ENCODE peak calls at places on chromosomes 6 and 20, in six cellular contexts. One of them, this sample, is unnamed.

GRCh38 chr6:15608406-15608805 is 54.4 kb downstream of the DTNBP1 start:
- DNase-seq in fibroblast of villous mesenchyme: peak; percentile 79
- DNase-seq in uterus: peak; percentile 30
- DNase-seq in upper lobe of right lung: no peak
- DNase-seq in suprapubic skin: no peak
- DNase-seq in stomach: no peak
- DNase-seq in this sample: peak; percentile 56

GRCh38 chr6:124795879-124796838 is 166.1 kb upstream of the RNF217 start:
- DNase-seq in fibroblast of villous mesenchyme: peak; percentile 15
- DNase-seq in uterus: no peak
- DNase-seq in upper lobe of right lung: no peak
- DNase-seq in suprapubic skin: no peak
- DNase-seq in stomach: no peak
- DNase-seq in this sample: peak; percentile 49

GRCh38 chr6:45633272-45633908 is 255.7 kb upstream of the SUPT3H start:
- DNase-seq in fibroblast of villous mesenchyme: no peak
- DNase-seq in uterus: no peak
- DNase-seq in upper lobe of right lung: no peak
- DNase-seq in suprapubic skin: no peak
- DNase-seq in stomach: no peak
- DNase-seq in this sample: no peak

GRCh38 chr6:136031982-136032381 is 180.5 kb downstream of the PDE7B start:
- DNase-seq in fibroblast of villous mesenchyme: peak; percentile 71
- DNase-seq in uterus: peak; percentile 41
- DNase-seq in upper lobe of right lung: no peak
- DNase-seq in suprapubic skin: no peak
- DNase-seq in stomach: no peak
- DNase-seq in this sample: peak; percentile 69

GRCh38 chr6:1105833-1106400 is 206.0 kb upstream of the FOXQ1 start:
- DNase-seq in fibroblast of villous mesenchyme: no peak
- DNase-seq in uterus: no peak
- DNase-seq in upper lobe of right lung: no peak
- DNase-seq in suprapubic skin: no peak
- DNase-seq in stomach: no peak
- DNase-seq in this sample: no peak

GRCh38 chr6:146315321-146316254 is 228.0 kb upstream of the RAB32 start:
- DNase-seq in fibroblast of villous mesenchyme: no peak
- DNase-seq in uterus: no peak
- DNase-seq in upper lobe of right lung: no peak
- DNase-seq in suprapubic skin: no peak
- DNase-seq in stomach: no peak
- DNase-seq in this sample: no peak

GRCh38 chr6:85396159-85396808 is 53.6 kb upstream of the NT5E start:
- DNase-seq in fibroblast of villous mesenchyme: no peak
- DNase-seq in uterus: no peak
- DNase-seq in upper lobe of right lung: no peak
- DNase-seq in suprapubic skin: no peak
- DNase-seq in stomach: no peak
- DNase-seq in this sample: no peak

GRCh38 chr6:80022803-80023202 is 18.4 kb downstream of the TTK start:
- DNase-seq in fibroblast of villous mesenchyme: peak; percentile 85
- DNase-seq in uterus: no peak
- DNase-seq in upper lobe of right lung: no peak
- DNase-seq in suprapubic skin: no peak
- DNase-seq in stomach: no peak
- DNase-seq in this sample: peak; percentile 84

GRCh38 chr6:50925981-50926380 is 107.3 kb downstream of the TFAP2B start:
- DNase-seq in fibroblast of villous mesenchyme: no peak
- DNase-seq in uterus: no peak
- DNase-seq in upper lobe of right lung: no peak
- DNase-seq in suprapubic skin: no peak
- DNase-seq in stomach: no peak
- DNase-seq in this sample: no peak

DNA sequence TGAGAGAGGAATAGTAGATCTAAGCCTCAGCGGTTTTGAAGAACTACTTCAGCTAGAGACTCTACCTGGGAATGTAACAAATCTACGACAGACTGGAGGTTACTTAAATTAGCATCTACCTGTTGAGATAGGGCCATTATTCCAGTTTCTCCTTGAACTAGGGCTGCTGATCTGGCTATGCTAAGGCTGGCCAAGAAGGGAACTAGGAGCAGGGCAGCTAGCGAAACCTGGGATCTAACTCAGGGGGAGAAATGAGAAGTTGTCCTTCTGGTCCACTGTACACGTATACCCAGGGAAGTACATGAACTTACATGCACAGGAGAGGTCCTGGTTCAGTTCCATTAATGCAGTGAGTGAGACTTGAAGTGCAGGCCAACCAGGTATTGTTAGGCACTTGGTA is 156.7 kb downstream of the TRIM27 start:
- DNase-seq in fibroblast of villous mesenchyme: no peak
- DNase-seq in uterus: no peak
- DNase-seq in upper lobe of right lung: no peak
- DNase-seq in suprapubic skin: no peak
- DNase-seq in stomach: no peak
- DNase-seq in this sample: no peak
- TF ChIP-seq CTCF in fibroblast of villous mesenchyme: no peak
- TF ChIP-seq CTCF in uterus: no peak
- TF ChIP-seq CTCF in upper lobe of right lung: no peak
- TF ChIP-seq CTCF in suprapubic skin: no peak
- TF ChIP-seq CTCF in stomach: no peak
- TF ChIP-seq CTCF in this sample: no peak

DNA sequence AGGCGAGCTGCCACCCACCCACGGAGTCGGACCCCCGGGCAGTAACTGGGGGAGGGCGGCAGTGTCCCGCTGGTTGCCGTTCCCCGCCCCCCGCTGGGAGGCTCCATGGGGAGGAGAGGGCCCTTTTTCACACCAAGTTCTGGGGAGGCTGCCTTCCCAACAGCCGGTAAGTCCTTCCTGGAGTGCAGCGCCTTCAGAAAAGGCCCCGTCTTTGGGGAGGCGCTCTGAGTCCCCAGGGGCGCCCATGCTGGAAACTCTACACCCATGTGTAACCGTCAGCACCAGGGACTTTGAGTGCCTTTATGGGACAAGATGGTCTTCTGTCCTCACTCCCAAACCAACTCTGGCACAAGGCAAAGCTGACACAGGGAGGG is 435 bp upstream of the SOX18 start:
- DNase-seq in fibroblast of villous mesenchyme: no peak
- DNase-seq in uterus: no peak
- DNase-seq in upper lobe of right lung: no peak
- DNase-seq in suprapubic skin: no peak
- DNase-seq in stomach: no peak
- DNase-seq in this sample: no peak
- H3K4me3 ChIP-seq in fibroblast of villous mesenchyme: peak overlapping the region; percentile 29
- H3K4me3 ChIP-seq in uterus: no peak overlapping the region
- H3K4me3 ChIP-seq in upper lobe of right lung: peak overlapping the region; percentile 43
- H3K4me3 ChIP-seq in suprapubic skin: peak overlapping the region; percentile 43
- H3K4me3 ChIP-seq in stomach: peak overlapping the region; percentile 36
- H3K4me3 ChIP-seq in this sample: no peak overlapping the region

GRCh38 chr20:42531675-42531985 is 658.1 kb downstream of the PTPRT start:
- DNase-seq in fibroblast of villous mesenchyme: no peak
- DNase-seq in uterus: no peak
- DNase-seq in upper lobe of right lung: no peak
- DNase-seq in suprapubic skin: no peak
- DNase-seq in stomach: no peak
- DNase-seq in this sample: no peak

DNA sequence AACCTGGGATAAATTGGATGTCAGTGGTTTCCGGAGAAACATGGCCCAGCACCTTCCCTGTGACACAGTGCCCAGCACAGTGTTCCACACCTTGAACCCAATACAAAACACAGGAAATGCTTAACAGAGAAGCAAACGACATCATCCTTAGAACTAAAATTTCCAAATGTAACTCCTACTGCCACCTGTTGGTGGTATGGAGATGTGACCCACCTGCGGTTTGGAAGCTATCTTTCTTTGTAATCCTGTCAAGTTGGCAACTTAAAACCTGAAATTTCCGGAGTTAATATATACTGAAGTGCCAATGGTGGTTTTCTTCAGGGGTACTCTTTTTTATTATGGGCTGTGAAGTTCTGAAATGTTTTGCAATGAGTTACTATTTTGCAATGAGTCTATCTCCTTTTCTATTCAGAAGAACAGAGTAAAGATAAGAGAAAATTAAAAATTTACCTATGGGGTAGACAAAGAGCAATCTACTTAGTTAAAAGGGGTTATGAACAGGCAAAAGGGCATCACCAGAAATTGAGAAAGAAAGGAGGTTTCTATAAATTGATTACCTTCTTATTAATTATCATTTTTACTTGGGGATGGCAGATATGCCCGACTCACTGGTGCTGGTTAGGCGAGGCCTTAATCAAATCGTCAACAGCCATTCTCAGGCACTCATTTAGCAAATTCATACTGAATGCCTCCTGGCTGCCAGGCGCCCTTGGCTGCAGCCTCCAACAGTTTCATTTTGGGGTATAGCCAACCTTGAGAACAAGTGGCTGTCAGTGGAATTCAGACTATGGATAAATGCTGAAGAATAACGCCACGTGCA is 658.6 kb downstream of the PTPRT start:
- DNase-seq in fibroblast of villous mesenchyme: peak; percentile 0
- DNase-seq in uterus: no peak
- DNase-seq in upper lobe of right lung: no peak
- DNase-seq in suprapubic skin: no peak
- DNase-seq in stomach: no peak
- DNase-seq in this sample: no peak
- TF ChIP-seq CTCF in fibroblast of villous mesenchyme: peak; percentile 26
- TF ChIP-seq CTCF in uterus: no peak
- TF ChIP-seq CTCF in upper lobe of right lung: peak; percentile 69
- TF ChIP-seq CTCF in suprapubic skin: peak; percentile 47
- TF ChIP-seq CTCF in stomach: peak; percentile 48
- TF ChIP-seq CTCF in this sample: peak; percentile 7

GRCh38 chr20:62831361-62831788 is 14.5 kb downstream of the COL9A3 start:
- DNase-seq in fibroblast of villous mesenchyme: no peak
- DNase-seq in uterus: no peak
- DNase-seq in upper lobe of right lung: no peak
- DNase-seq in suprapubic skin: no peak
- DNase-seq in stomach: peak; percentile 84
- DNase-seq in this sample: no peak

GRCh38 chr20:62830821-62831220 is 14.0 kb downstream of the COL9A3 start:
- DNase-seq in fibroblast of villous mesenchyme: no peak
- DNase-seq in uterus: no peak
- DNase-seq in upper lobe of right lung: no peak
- DNase-seq in suprapubic skin: no peak
- DNase-seq in stomach: no peak
- DNase-seq in this sample: no peak

GRCh38 chr20:62832212-62832922 is 15.5 kb downstream of the COL9A3 start:
- DNase-seq in fibroblast of villous mesenchyme: peak; percentile 30
- DNase-seq in uterus: no peak
- DNase-seq in upper lobe of right lung: no peak
- DNase-seq in suprapubic skin: no peak
- DNase-seq in stomach: peak; percentile 81
- DNase-seq in this sample: no peak

GRCh38 chr20:62832951-62833391 is 16.1 kb downstream of the COL9A3 start:
- DNase-seq in fibroblast of villous mesenchyme: no peak
- DNase-seq in uterus: no peak
- DNase-seq in upper lobe of right lung: no peak
- DNase-seq in suprapubic skin: peak; percentile 61
- DNase-seq in stomach: peak; percentile 67
- DNase-seq in this sample: no peak

DNA sequence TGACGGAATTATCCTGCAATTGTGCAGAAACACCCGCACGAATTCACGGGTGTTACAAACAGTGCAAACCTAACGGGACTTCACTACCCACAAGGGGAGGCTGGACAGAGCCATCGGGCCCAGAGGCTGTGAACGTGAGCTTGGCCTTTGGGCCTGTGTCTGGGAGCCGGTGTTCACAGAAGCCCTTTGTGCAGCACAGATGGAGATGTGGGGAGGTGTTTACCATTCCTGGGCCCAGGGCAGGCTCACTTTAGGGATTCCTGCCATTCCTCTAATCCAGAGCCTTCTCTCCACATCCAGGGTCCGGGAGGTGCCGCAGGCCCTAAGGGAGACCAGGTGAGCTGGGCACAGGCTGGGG is 15.0 kb downstream of the COL9A3 start:
- DNase-seq in fibroblast of villous mesenchyme: no peak
- DNase-seq in uterus: no peak
- DNase-seq in upper lobe of right lung: no peak
- DNase-seq in suprapubic skin: no peak
- DNase-seq in stomach: no peak
- DNase-seq in this sample: no peak
- H3K4me3 ChIP-seq in fibroblast of villous mesenchyme: no peak overlapping the region
- H3K4me3 ChIP-seq in uterus: no peak overlapping the region
- H3K4me3 ChIP-seq in upper lobe of right lung: no peak overlapping the region
- H3K4me3 ChIP-seq in suprapubic skin: peak overlapping the region; percentile 7
- H3K4me3 ChIP-seq in stomach: no peak overlapping the region
- H3K4me3 ChIP-seq in this sample: no peak overlapping the region